ENCODE peak calls at places on chromosome 9, in four cellular contexts. P, L, I and V are unnamed samples. For H3K4me1, the result is how much of the 10 kb centered on the place peaks cover.

GRCh38 chr9:34644766-34645314 is 1.6 kb upstream of the GALT start:
- DNase-seq in P (no peak), L (no peak), I (no peak), V (no peak)

GRCh38 chr9:76905661-76905983 is 292 bp downstream of the PRUNE2 start:
- DNase-seq in P (no peak), L (no peak), I (no peak), V (peak)

GRCh38 chr9:130304141-130304540 is 38.6 kb downstream of the HMCN2 start:
- DNase-seq in P (no peak), L (no peak), I (no peak), V (no peak)

GRCh38 chr9:17134396-17134842 is 421 bp upstream of the CNTLN start:
- DNase-seq in P (no peak), L (no peak), I (no peak), V (no peak)

GRCh38 chr9:36788534-36788933 is 215.8 kb downstream of the MELK start:
- DNase-seq in P (no peak), L (peak), I (no peak), V (no peak)

GRCh38 chr9:124754289-124754688 is 16.8 kb downstream of the NR6A1 start:
- DNase-seq in P (no peak), L (no peak), I (no peak), V (no peak)

GRCh38 chr9:122364783-122365150 is 6.1 kb upstream of the PTGS1 start:
- DNase-seq in P (no peak), L (no peak), I (no peak), V (no peak)

GRCh38 chr9:89739531-89740315 is 134.9 kb downstream of the GADD45G start:
- DNase-seq in P (no peak), L (no peak), I (no peak), V (no peak)

GRCh38 chr9:30796806-30797205 is 1587.6 kb upstream of the ACO1 start:
- DNase-seq in P (no peak), L (no peak), I (no peak), V (peak)

GRCh38 chr9:93656426-93657222 is 80.2 kb downstream of the PHF2 start:
- DNase-seq in P (peak), L (no peak), I (no peak), V (peak)

GRCh38 chr9:78314953-78315870 is 18.3 kb downstream of the PSAT1 start:
- DNase-seq in P (no peak), L (no peak), I (no peak), V (peak)

GRCh38 chr9:81410201-81410600 is 279.1 kb downstream of the TLE1 start:
- DNase-seq in P (no peak), L (peak), I (peak), V (no peak)

GRCh38 chr9:87599901-87600610 is 102.4 kb downstream of the DAPK1 start:
- DNase-seq in P (peak), L (no peak), I (peak), V (peak)

GRCh38 chr9:21836437-21837161 is 34.2 kb downstream of the MTAP start:
- DNase-seq in P (no peak), L (peak), I (no peak), V (no peak)

GRCh38 chr9:21837501-21837900 is 35.1 kb downstream of the MTAP start:
- DNase-seq in P (no peak), L (no peak), I (no peak), V (no peak)

GRCh38 chr9:132547436-132547835 is 35.0 kb upstream of the BARHL1 start:
- DNase-seq in P (no peak), L (no peak), I (no peak), V (no peak)

GRCh38 chr9:129109952-129110739 is 447 bp downstream of the CRAT start:
- DNase-seq in P (peak), L (no peak), I (peak), V (peak)

GRCh38 chr9:73270967-73271722 is 119.5 kb downstream of the ANXA1 start:
- DNase-seq in P (no peak), L (peak), I (peak), V (no peak)

GRCh38 chr9:96222132-96222531 is 79.8 kb downstream of the HSD17B3 start:
- DNase-seq in P (no peak), L (no peak), I (no peak), V (no peak)

GRCh38 chr9:132288956-132289355 is 65.8 kb downstream of the SETX start:
- DNase-seq in P (no peak), L (no peak), I (no peak), V (no peak)

GRCh38 chr9:80885894-80886293 is 803.5 kb downstream of the TLE1 start:
- DNase-seq in P (peak), L (no peak), I (no peak), V (no peak)

GRCh38 chr9:126117631-126118030 is 209.0 kb upstream of the MVB12B start:
- DNase-seq in P (no peak), L (no peak), I (no peak), V (no peak)

GRCh38 chr9:106921341-106921899 is 58.5 kb downstream of the ZNF462 start:
- DNase-seq in P (peak), L (peak), I (no peak), V (peak)

GRCh38 chr9:87179556-87180340 is 232.4 kb upstream of the GAS1 start:
- DNase-seq in P (no peak), L (no peak), I (no peak), V (no peak)

GRCh38 chr9:35452481-35452880 is 37.4 kb upstream of the RUSC2 start:
- DNase-seq in P (no peak), L (no peak), I (no peak), V (no peak)

GRCh38 chr9:121741198-121741918 is 89.9 kb downstream of the DAB2IP start:
- DNase-seq in P (no peak), L (no peak), I (no peak), V (no peak)

GRCh38 chr9:98018347-98018746 is 35.2 kb downstream of the ANP32B start:
- DNase-seq in P (no peak), L (no peak), I (no peak), V (no peak)

GRCh38 chr9:114721491-114722362 is 39.7 kb upstream of the TEX48 start:
- DNase-seq in P (no peak), L (no peak), I (peak), V (no peak)

GRCh38 chr9:98132158-98132557 is 13.1 kb upstream of the TRIM14 start:
- DNase-seq in P (no peak), L (no peak), I (no peak), V (no peak)

GRCh38 chr9:32741706-32742105 is 41.6 kb upstream of the TMEM215 start:
- DNase-seq in P (no peak), L (no peak), I (no peak), V (no peak)

GRCh38 chr9:109253637-109254284 is 67.1 kb downstream of the EPB41L4B start:
- DNase-seq in P (peak), L (peak), I (peak), V (peak)
- TF ChIP-seq CTCF in P (no peak), L (no peak), I (no peak), V (peak)

GRCh38 chr9:113514748-113515147 is 51.2 kb downstream of the RGS3 start:
- DNase-seq in P (no peak), L (no peak), I (no peak), V (peak)
- H3K4me1 ChIP-seq in P (under half), L (under half), I (under half), V (under half)

GRCh38 chr9:91768977-91769916 is 180.8 kb downstream of the ROR2 start:
- DNase-seq in P (no peak), L (no peak), I (no peak), V (no peak)

GRCh38 chr9:91771864-91772263 is 178.2 kb downstream of the ROR2 start:
- DNase-seq in P (no peak), L (no peak), I (no peak), V (no peak)

GRCh38 chr9:91770229-91770628 is 179.8 kb downstream of the ROR2 start:
- DNase-seq in P (no peak), L (no peak), I (no peak), V (no peak)

GRCh38 chr9:91773166-91773565 is 176.9 kb downstream of the ROR2 start:
- DNase-seq in P (no peak), L (no peak), I (no peak), V (no peak)

DNA sequence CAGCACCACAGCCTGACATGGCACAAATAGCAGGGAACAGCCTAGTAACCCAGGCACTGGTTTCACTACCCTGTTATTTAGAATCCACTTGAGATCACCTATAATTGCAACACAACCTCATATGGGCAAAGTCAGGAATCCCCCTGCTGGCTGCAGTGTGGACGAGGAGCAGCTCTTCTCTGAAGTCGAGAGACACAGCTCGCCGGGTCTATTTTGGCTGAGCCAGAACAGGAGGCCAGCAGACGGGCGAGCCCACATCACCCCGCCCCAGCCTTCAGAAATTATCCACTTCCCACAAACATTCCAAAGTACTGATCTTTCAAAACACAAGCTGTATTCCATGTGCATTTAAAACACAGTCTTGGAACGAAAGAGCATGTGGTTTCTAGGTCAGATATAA is 179.0 kb downstream of the ROR2 start:
- DNase-seq in P (peak), L (no peak), I (no peak), V (peak)
- TF ChIP-seq CTCF in P (peak), L (no peak), I (no peak), V (no peak)

GRCh38 chr9:83979812-83980394 is at the start of gene HNRNPK:
- DNase-seq in P (peak), L (peak), I (peak), V (peak)

GRCh38 chr9:83978992-83979811 is 813 bp downstream of the HNRNPK start:
- DNase-seq in P (peak), L (no peak), I (peak), V (peak)

GRCh38 chr9:83977196-83977595 is 2.8 kb downstream of the HNRNPK start:
- DNase-seq in P (no peak), L (no peak), I (no peak), V (no peak)

GRCh38 chr9:83981126-83981871 is 694 bp downstream of the RMI1 start:
- DNase-seq in P (no peak), L (no peak), I (peak), V (peak)

GRCh38 chr9:83980395-83981125 is at the start of gene RMI1:
- DNase-seq in P (peak), L (peak), I (peak), V (peak)
- H3K4me1 ChIP-seq in P (under half), L (under half), I (under half), V (under half)

DNA sequence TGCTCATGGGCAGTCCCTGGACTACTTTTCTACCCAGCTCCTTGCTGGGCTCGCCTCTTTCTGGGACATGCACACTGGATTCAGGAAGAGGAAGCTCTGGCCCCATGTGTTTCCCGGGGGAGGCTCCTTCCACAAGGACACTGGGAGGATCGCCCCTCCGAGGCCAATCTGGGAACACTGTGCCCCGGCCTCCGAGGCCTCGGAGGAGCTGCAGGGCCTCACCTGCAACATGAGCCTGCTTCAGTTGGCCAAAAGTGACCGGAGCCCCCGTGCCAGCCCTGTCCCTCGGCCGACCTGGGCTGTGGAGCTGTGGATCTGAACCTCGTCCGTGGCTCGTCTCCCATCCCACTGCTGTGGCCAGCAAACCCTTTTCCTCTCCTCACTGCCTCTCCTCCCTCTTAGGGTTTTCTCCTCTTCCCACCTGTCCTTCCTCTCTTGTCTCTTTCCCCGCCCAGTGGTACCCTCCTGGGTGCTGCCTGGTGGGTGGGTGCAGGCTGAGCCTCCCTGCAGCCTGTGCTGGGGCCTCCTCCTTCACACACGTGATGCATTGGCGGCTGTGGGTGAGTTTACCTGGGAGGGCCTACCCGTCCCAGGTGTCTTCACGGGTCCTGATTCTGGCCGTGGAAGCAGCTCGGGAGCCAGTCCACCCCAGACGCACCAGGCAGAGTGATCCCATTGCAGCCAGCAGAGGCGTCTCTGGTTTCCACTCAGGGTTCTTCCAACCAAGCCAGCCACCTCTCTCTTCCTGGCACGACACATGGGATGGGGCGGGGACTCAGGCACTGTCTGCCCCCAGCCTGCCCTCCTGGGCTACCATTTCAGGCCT is 241.8 kb downstream of the CACNA1B start:
- DNase-seq in P (no peak), L (no peak), I (no peak), V (no peak)
- TF ChIP-seq CTCF in P (no peak), L (no peak), I (no peak), V (no peak)

GRCh38 chr9:95100071-95100627 is 217.4 kb downstream of the FANCC start:
- DNase-seq in P (no peak), L (no peak), I (no peak), V (no peak)

GRCh38 chr9:95099321-95100070 is 218.0 kb downstream of the FANCC start:
- DNase-seq in P (no peak), L (no peak), I (no peak), V (no peak)

GRCh38 chr9:95096807-95097206 is 220.7 kb downstream of the FANCC start:
- DNase-seq in P (no peak), L (no peak), I (no peak), V (no peak)

GRCh38 chr9:95097279-95097678 is 220.2 kb downstream of the FANCC start:
- DNase-seq in P (no peak), L (no peak), I (no peak), V (no peak)

DNA sequence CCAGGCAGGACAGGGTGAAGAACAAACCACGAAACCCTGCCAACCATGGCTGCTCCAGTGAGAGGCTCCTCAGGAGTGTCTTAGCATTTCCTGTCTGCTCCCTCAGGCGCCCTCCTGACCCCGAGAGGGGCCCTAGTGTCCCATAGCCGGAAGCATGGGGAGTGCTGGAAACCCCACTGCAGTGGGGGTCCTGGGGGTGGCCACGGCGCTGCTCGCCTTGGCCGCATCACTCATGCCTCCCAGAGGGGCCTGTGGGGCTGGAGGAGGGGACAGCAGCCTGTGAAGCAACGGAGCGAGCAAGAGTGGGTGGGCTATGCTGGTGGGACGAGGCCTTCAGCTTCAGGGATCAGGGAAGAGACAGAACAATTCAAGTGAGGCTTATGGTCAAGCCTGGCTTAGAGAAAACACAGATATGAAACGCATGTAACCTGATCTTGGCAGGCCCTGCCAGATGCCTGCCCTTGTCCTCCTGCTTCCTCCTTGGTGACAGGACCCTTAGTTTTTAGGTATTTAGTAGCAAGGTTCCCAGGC is 219.1 kb downstream of the FANCC start:
- DNase-seq in P (no peak), L (no peak), I (no peak), V (no peak)
- H3K4me1 ChIP-seq in P (under half), L (under half), I (under half), V (half or more)

GRCh38 chr9:101708855-101709254 is 29.6 kb downstream of the GRIN3A start:
- DNase-seq in P (no peak), L (no peak), I (no peak), V (no peak)

GRCh38 chr9:101707708-101708107 is 30.7 kb downstream of the GRIN3A start:
- DNase-seq in P (no peak), L (no peak), I (no peak), V (no peak)

GRCh38 chr9:101706261-101706798 is 32.1 kb downstream of the GRIN3A start:
- DNase-seq in P (no peak), L (no peak), I (no peak), V (no peak)

GRCh38 chr9:101706929-101707328 is 31.5 kb downstream of the GRIN3A start:
- DNase-seq in P (no peak), L (no peak), I (no peak), V (no peak)

DNA sequence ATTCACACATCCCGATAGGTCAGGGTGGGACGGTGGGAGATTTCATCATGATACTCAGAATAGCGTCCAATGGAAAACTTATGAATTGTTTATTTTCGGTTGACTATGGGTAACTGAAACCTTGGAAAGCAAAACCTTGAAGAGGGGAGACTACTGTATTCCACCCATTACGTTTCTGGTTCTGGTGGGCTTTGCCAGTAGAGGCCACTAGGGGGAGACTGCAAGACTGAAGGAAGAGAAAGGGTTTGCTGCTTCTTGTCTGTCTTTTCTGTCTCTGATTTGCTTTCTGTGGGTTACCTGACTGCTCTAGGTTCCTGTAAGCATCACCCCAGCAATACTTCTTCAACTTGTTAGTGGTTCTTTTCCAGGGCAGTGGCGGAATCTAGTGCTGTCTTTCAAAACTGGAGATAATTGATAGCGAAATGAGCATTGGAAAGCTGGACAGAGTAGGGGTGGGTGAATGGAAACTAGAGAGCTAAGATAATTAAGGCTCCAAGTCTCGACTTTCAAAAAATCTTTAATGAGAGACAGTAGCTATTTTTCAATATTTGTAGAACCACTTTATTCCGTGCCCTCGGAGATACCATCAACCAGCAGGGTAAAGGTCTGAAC is 27.0 kb downstream of the GRIN3A start:
- DNase-seq in P (no peak), L (no peak), I (peak), V (peak)
- TF ChIP-seq CTCF in P (no peak), L (peak), I (peak), V (peak)